ENCODE peak calls at places on chromosome 18, in nine cellular contexts. Q is heart right ventricle; Y is mesendoderm; B is effector memory CD4-positive, alpha-beta T cell; N is A673; S is PC-3; V is left ventricle myocardium inferior; D is stomach; U is RWPE2. C is an unnamed sample.

GRCh38 chr18:10381516-10381915 is 72.9 kb upstream of the APCDD1 start:
- DNase-seq in Q (no peak), Y (no peak), B (no peak), N (no peak), S (no peak), V (no peak), D (no peak), U (no peak), C (no peak)

GRCh38 chr18:74378179-74378682 is 62.6 kb downstream of the C18orf63 start:
- DNase-seq in Q (no peak), Y (no peak), B (no peak), N (no peak), S (no peak), V (no peak), D (no peak), U (no peak), C (no peak)

GRCh38 chr18:32373995-32374394 is 96.7 kb downstream of the GAREM1 start:
- DNase-seq in Q (no peak), Y (no peak), B (no peak), N (peak; percentile 77), S (peak; percentile 34), V (no peak), D (no peak), U (no peak), C (peak; percentile 80)

GRCh38 chr18:80252136-80252535 is 4.8 kb upstream of the PARD6G start:
- DNase-seq in Q (no peak), Y (no peak), B (no peak), N (no peak), S (peak; percentile 25), V (no peak), D (no peak), U (no peak), C (no peak)

GRCh38 chr18:13376298-13376840 is 157.8 kb downstream of the LDLRAD4 start:
- DNase-seq in Q (no peak), Y (no peak), B (peak; percentile 59), N (no peak), S (no peak), V (no peak), D (no peak), U (no peak), C (no peak)

GRCh38 chr18:44696892-44697291 is 16.2 kb downstream of the SETBP1 start:
- DNase-seq in Q (no peak), Y (peak; percentile 57), B (no peak), N (no peak), S (no peak), V (no peak), D (peak; percentile 52), U (no peak), C (no peak)

GRCh38 chr18:75691483-75691882 is 264.0 kb upstream of the SMIM21 start:
- DNase-seq in Q (no peak), Y (peak; percentile 45), B (no peak), N (no peak), S (no peak), V (no peak), D (no peak), U (no peak), C (no peak)

GRCh38 chr18:76258209-76258608 is 236.8 kb downstream of the ZNF516 start:
- DNase-seq in Q (no peak), Y (peak; percentile 3), B (no peak), N (no peak), S (no peak), V (no peak), D (no peak), U (no peak), C (no peak)

GRCh38 chr18:35041752-35042379 is 653 bp downstream of the MAPRE2 start:
- DNase-seq in Q (no peak), Y (no peak), B (no peak), N (no peak), S (no peak), V (no peak), D (no peak), U (no peak), C (no peak)

GRCh38 chr18:35045121-35045520 is 3.9 kb downstream of the MAPRE2 start:
- DNase-seq in Q (no peak), Y (no peak), B (no peak), N (peak; percentile 54), S (no peak), V (no peak), D (no peak), U (no peak), C (no peak)

GRCh38 chr18:35040988-35041751 is at the start of gene MAPRE2:
- DNase-seq in Q (peak; percentile 99), Y (peak; percentile 99), B (peak; percentile 99), N (peak; percentile 97), S (peak; percentile 70), V (peak; percentile 99), D (peak; percentile 99), U (peak; percentile 94), C (peak; percentile 100)

GRCh38 chr18:35042389-35043066 is 1.3 kb downstream of the MAPRE2 start:
- DNase-seq in Q (no peak), Y (no peak), B (no peak), N (no peak), S (no peak), V (no peak), D (no peak), U (no peak), C (no peak)

DNA sequence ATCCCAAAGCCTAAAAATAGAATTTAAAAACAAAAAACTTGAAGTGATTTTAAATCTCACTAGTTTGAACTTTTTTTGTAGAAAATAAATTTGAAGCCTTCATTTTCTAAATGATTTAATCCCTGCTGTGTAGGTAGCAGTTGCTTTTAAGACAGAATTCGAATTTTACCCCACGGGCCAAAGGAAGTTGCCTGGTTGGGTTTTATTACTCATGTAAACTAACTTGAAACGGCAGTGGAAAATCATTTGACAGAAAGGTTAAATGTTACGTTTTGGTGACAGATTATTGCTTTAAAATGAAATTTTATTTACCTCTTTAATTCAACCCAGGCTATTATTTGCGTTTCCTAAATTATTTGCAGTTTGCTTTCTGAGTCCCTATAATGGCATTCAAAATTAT is 2.0 kb downstream of the MAPRE2 start:
- DNase-seq in Q (no peak), Y (no peak), B (no peak), N (no peak), S (no peak), V (no peak), D (no peak), U (no peak), C (no peak)
- H3K4me1 ChIP-seq in Q (peaks cover 51% of the 10 kb centered on the region), Y (peaks cover 10% of the 10 kb centered on the region), B (peaks cover 28% of the 10 kb centered on the region), N (peaks cover 15% of the 10 kb centered on the region), S (peaks cover 5% of the 10 kb centered on the region), V (peaks cover 78% of the 10 kb centered on the region), D (peaks cover 20% of the 10 kb centered on the region), U (peaks cover 5% of the 10 kb centered on the region), C (peaks cover 18% of the 10 kb centered on the region)

GRCh38 chr18:59624384-59624760 is 72.9 kb downstream of the CCBE1 start:
- DNase-seq in Q (no peak), Y (no peak), B (no peak), N (no peak), S (no peak), V (no peak), D (no peak), U (no peak), C (no peak)

GRCh38 chr18:59620381-59620780 is 76.8 kb downstream of the CCBE1 start:
- DNase-seq in Q (no peak), Y (no peak), B (no peak), N (no peak), S (no peak), V (no peak), D (no peak), U (no peak), C (no peak)

GRCh38 chr18:59627414-59627813 is 69.8 kb downstream of the CCBE1 start:
- DNase-seq in Q (no peak), Y (no peak), B (no peak), N (no peak), S (no peak), V (no peak), D (no peak), U (no peak), C (no peak)

GRCh38 chr18:59621027-59621426 is 76.2 kb downstream of the CCBE1 start:
- DNase-seq in Q (no peak), Y (no peak), B (no peak), N (no peak), S (peak; percentile 43), V (no peak), D (no peak), U (no peak), C (no peak)

DNA sequence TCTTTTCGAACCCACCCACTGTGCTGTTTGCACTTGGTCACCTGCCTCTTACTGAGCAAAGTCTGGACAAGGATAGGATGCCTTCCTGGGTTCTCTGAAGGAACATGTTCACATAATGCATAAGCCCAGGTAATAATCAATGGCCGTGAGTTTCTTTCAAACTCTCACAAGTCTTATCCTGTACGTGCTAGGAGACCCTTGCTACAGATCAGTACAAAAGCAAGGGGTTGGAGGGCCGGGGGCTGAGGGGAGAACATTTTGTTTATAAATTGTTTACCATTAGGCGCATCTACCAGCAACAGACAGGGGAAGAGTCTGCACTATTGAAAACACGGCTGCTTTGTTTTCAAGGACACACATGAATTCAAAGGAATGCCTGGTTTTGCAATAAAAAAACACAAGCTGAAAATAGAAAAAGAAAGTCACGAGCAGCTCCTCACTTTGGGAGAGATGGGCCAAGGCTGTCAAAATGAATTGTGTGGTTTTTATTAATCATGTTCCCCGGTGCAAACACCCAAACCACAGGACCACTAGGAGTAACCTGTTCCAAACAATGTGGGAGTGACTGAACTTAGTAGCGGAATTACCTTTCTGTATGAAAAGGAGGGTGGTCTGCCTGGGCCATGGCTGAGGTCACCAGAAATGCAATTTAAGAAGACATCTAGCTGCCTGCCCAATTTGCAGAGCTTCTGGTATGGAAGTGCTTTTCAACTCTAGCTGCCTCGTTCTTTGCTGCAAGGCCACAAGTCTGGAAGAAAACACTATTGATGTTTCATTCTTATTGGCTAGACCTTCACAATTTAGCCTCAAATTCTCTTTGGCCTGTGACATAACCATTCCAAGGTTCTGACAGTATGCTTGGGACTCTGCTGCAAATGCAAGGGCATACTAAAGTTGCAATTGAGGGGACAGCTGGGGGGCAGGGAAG is 73.5 kb downstream of the CCBE1 start:
- DNase-seq in Q (no peak), Y (no peak), B (no peak), N (no peak), S (peak; percentile 19), V (no peak), D (no peak), U (no peak), C (no peak)
- H3K4me1 ChIP-seq in Q (peaks cover 11% of the 10 kb centered on the region), Y (no peaks in the 10 kb centered on the region), B (no peaks in the 10 kb centered on the region), N (no peaks in the 10 kb centered on the region), S (no peaks in the 10 kb centered on the region), V (peaks cover 7% of the 10 kb centered on the region), D (no peaks in the 10 kb centered on the region), U (peaks cover 26% of the 10 kb centered on the region), C (no peaks in the 10 kb centered on the region)

GRCh38 chr18:28041366-28041765 is 135.6 kb downstream of the CDH2 start:
- DNase-seq in Q (no peak), Y (peak; percentile 64), B (no peak), N (peak; percentile 54), S (no peak), V (no peak), D (no peak), U (no peak), C (no peak)

GRCh38 chr18:28043631-28044030 is 133.3 kb downstream of the CDH2 start:
- DNase-seq in Q (no peak), Y (no peak), B (no peak), N (no peak), S (no peak), V (no peak), D (no peak), U (no peak), C (no peak)

GRCh38 chr18:28045176-28045810 is 131.6 kb downstream of the CDH2 start:
- DNase-seq in Q (no peak), Y (peak; percentile 55), B (no peak), N (no peak), S (peak; percentile 30), V (no peak), D (no peak), U (no peak), C (no peak)

GRCh38 chr18:28045880-28046279 is 131.1 kb downstream of the CDH2 start:
- DNase-seq in Q (no peak), Y (peak; percentile 59), B (no peak), N (no peak), S (no peak), V (no peak), D (no peak), U (no peak), C (no peak)

GRCh38 chr18:28044036-28044435 is 132.9 kb downstream of the CDH2 start:
- DNase-seq in Q (no peak), Y (no peak), B (no peak), N (no peak), S (no peak), V (no peak), D (no peak), U (no peak), C (no peak)
- H3K4me1 ChIP-seq in Q (peaks cover 13% of the 10 kb centered on the region), Y (peaks cover 5% of the 10 kb centered on the region), B (no peaks in the 10 kb centered on the region), N (no peaks in the 10 kb centered on the region), S (peaks cover 3% of the 10 kb centered on the region), V (peaks cover 64% of the 10 kb centered on the region), D (no peaks in the 10 kb centered on the region), U (peaks cover 12% of the 10 kb centered on the region), C (no peaks in the 10 kb centered on the region)

DNA sequence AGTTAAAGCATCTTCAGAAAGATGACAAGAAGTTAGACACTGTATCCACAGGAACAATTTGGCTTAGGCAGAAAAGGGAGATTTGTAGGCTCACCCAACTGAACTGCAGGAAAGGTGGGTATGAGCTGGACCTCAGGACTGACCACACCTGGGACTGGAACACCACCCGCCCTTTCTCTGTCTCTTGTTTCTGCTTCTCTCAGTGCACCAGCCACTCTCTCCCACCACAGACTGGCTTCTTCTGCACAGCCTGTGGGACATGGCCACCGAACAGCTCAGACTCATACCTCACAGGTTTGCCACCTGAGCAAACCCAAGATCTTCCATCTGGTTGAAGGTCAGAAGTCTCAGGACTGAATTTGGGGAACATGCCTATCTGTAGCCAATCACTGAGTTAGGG is 14.2 kb upstream of the MALT1 start:
- DNase-seq in Q (no peak), Y (no peak), B (no peak), N (no peak), S (no peak), V (no peak), D (no peak), U (no peak), C (no peak)
- H3K4me1 ChIP-seq in Q (no peaks in the 10 kb centered on the region), Y (no peaks in the 10 kb centered on the region), B (peaks cover 35% of the 10 kb centered on the region), N (no peaks in the 10 kb centered on the region), S (peaks cover 3% of the 10 kb centered on the region), V (peaks cover 6% of the 10 kb centered on the region), D (no peaks in the 10 kb centered on the region), U (peaks cover 8% of the 10 kb centered on the region), C (no peaks in the 10 kb centered on the region)